ENCODE peak calls at places on chromosomes 16 and 17, in seven cellular contexts. Q, L, J, Z, B, N and A are unnamed samples.

GRCh38 chr16:75780669-75781068 is 54.4 kb upstream of the CPHXL start:
- DNase-seq in Q (no peak), L (no peak), J (no peak), Z (no peak), B (no peak), N (no peak), A (no peak)

GRCh38 chr17:62101519-62101918 is 36.4 kb upstream of the MED13 start:
- DNase-seq in Q (no peak), L (no peak), J (no peak), Z (no peak), B (no peak), N (no peak), A (no peak)

GRCh38 chr17:77495575-77495974 is 354.8 kb downstream of the SEC14L1 start:
- DNase-seq in Q (no peak), L (no peak), J (no peak), Z (no peak), B (peak), N (no peak), A (no peak)

GRCh38 chr17:66422181-66422580 is 119.8 kb downstream of the PRKCA start:
- DNase-seq in Q (peak), L (peak), J (peak), Z (no peak), B (no peak), N (no peak), A (no peak)

GRCh38 chr17:71845354-71845753 is 275.5 kb upstream of the SOX9 start:
- DNase-seq in Q (no peak), L (no peak), J (no peak), Z (no peak), B (no peak), N (no peak), A (no peak)

GRCh38 chr16:69186642-69187386 is at the start of gene SNTB2:
- DNase-seq in Q (peak), L (peak), J (peak), Z (peak), B (peak), N (peak), A (peak)

GRCh38 chr17:15660077-15660476 is 24.0 kb downstream of the TRIM16 start:
- DNase-seq in Q (peak), L (no peak), J (no peak), Z (no peak), B (no peak), N (no peak), A (no peak)

GRCh38 chr17:82248815-82249638 is 20.2 kb downstream of the SLC16A3 start:
- DNase-seq in Q (no peak), L (no peak), J (no peak), Z (peak), B (no peak), N (no peak), A (peak)

GRCh38 chr17:81926451-81927144 is 937 bp downstream of the MAFG start:
- DNase-seq in Q (peak), L (peak), J (peak), Z (peak), B (peak), N (peak), A (peak)

GRCh38 chr16:52435573-52435972 is 111.4 kb downstream of the TOX3 start:
- DNase-seq in Q (no peak), L (no peak), J (no peak), Z (no peak), B (no peak), N (no peak), A (no peak)

GRCh38 chr17:19753049-19753444 is 4.9 kb upstream of the ALDH3A1 start:
- DNase-seq in Q (peak), L (peak), J (peak), Z (no peak), B (no peak), N (peak), A (peak)

GRCh38 chr16:47058295-47059086 is 85.0 kb upstream of the DNAJA2 start:
- DNase-seq in Q (no peak), L (no peak), J (peak), Z (no peak), B (no peak), N (peak), A (no peak)

GRCh38 chr17:8375738-8376259 is 705 bp downstream of the KRABD2 start:
- DNase-seq in Q (no peak), L (peak), J (no peak), Z (no peak), B (no peak), N (peak), A (no peak)

GRCh38 chr16:87390641-87391323 is 1.4 kb upstream of the MAP1LC3B start:
- DNase-seq in Q (no peak), L (no peak), J (no peak), Z (peak), B (peak), N (no peak), A (no peak)

GRCh38 chr17:44049294-44050080 is 17.0 kb downstream of the LSM12 start:
- DNase-seq in Q (no peak), L (no peak), J (no peak), Z (no peak), B (no peak), N (no peak), A (no peak)

GRCh38 chr17:7586673-7587419 is 3.0 kb downstream of the SOX15 start:
- DNase-seq in Q (peak), L (no peak), J (no peak), Z (no peak), B (peak), N (peak), A (no peak)

GRCh38 chr17:78995022-78995760 is 14.4 kb downstream of the CANT1 start:
- DNase-seq in Q (no peak), L (no peak), J (no peak), Z (peak), B (no peak), N (peak), A (peak)

GRCh38 chr17:63116967-63117366 is 150.9 kb downstream of the TANC2 start:
- DNase-seq in Q (no peak), L (peak), J (peak), Z (no peak), B (no peak), N (no peak), A (no peak)

DNA sequence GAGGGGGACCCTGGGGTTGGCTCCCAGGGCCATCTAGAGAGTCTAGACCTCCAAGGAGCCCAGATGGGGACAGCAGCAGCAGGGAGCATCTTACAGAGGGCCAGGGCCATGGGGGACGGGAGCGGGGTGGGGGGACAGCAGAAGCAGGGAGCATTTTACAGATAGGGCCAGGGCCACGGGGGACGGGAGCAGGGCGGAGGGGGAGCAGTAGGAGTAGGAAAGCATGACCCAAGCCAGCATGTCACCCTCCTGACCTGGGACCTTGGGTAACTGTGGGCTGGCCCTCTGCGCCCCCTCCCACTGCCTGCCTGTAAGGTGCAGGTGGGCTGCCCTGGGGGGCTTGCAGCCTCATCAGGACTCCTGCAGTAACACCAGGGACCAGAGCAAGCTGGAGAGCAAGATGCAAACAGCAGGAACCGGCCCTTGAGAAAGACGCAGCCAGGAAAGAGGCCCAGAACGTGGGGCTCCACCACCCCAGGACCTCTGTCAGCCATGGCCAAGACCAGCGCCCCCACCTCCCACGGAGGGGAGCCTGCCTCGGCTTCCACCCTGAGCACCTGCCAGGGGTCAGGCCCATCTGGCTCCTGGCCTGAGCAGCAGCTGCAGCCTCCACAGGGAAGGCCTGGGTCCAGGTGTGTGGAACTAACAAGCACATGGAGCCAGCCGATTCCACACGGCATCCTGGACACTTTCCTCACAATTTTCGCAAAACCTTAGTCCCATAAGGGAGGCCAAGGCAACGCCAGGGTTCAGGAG is 2.4 kb downstream of the ZNF598 start:
- DNase-seq in Q (no peak), L (no peak), J (no peak), Z (no peak), B (no peak), N (no peak), A (no peak)
- H3K4me3 ChIP-seq in Q (peak), L (peak), J (peak), Z (no peak), B (no peak), N (no peak), A (no peak)

GRCh38 chr16:10297341-10298006 is 88.4 kb upstream of the ATF7IP2 start:
- DNase-seq in Q (no peak), L (no peak), J (no peak), Z (no peak), B (peak), N (no peak), A (no peak)

GRCh38 chr16:10298416-10298815 is 87.4 kb upstream of the ATF7IP2 start:
- DNase-seq in Q (no peak), L (no peak), J (no peak), Z (no peak), B (no peak), N (no peak), A (no peak)

DNA sequence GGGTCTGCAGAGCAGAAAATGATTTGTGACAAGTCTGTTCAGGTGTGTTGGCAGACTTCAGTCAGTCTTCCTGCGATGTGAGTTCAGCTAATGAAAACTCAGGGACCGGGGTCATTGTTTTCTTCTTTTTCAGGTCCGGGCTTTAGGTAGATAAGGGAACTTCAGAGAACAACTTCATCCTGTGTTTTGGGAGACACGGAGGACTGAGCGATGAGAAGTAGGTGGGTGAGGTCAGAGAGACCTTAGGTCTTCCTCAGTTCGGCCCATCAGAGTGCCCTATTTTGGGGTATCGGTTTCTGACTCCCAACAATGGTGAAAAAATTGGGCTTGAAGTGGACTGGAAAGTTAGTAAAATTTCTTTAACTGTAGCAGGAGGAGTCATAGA is 88.9 kb upstream of the ATF7IP2 start:
- DNase-seq in Q (no peak), L (no peak), J (no peak), Z (no peak), B (no peak), N (no peak), A (no peak)
- H3K4me3 ChIP-seq in Q (no peak), L (no peak), J (no peak), Z (no peak), B (no peak), N (no peak), A (no peak)

GRCh38 chr17:57810740-57811632 is 38.9 kb downstream of the MRPS23 start:
- DNase-seq in Q (no peak), L (peak), J (peak), Z (peak), B (no peak), N (peak), A (peak)
- H3K4me3 ChIP-seq in Q (no peak), L (no peak), J (no peak), Z (peak), B (no peak), N (no peak), A (peak)

DNA sequence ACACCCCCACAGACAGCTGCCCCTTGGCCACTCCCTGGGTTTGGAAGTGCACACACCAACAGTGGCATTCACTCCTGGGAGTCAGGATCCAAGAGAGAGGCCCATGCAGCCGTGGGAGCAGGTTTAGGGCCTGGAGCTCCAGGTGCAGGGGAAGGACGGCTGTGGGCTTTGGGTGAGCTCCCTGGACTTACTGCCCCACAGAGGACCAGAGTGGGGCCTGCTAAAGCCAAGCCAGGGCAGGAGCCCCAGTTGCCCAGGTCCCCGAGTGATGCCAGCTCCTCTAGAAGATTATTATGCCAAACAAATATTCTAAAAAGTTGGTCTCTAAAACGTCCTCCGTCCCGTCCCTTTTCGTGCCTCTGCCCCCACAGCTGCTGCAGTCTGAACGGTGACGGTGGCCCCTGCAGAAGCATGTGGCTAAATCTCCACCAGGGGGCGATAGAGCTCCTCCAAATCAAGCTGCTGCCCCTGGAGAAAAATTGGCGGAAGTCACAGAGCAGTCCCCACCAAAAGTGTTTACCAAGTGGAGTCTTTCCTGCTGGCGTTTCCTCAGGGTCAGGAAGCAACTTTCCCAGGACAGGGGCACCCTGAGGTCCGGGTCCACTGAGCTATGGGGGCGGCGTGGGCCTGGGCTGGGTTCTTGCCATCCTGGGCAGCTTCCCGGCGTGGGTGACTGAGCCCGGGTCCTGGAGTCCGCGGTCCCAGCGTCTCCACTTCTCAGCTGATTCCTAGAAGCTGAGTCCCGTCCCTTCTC is 4.2 kb downstream of the ARMC7 start:
- DNase-seq in Q (peak), L (peak), J (peak), Z (peak), B (peak), N (peak), A (peak)
- H3K4me3 ChIP-seq in Q (peak), L (peak), J (peak), Z (peak), B (no peak), N (peak), A (peak)